ENCODE peak calls at places on chromosome 17, in six cellular contexts. H is transverse colon, B is Peyer's patch, M is stomach, P is ovary, C is tibial nerve. Y is an unnamed sample.

GRCh38 chr17:38673714-38674012 is 1.1 kb downstream of the EPOP start:
- DNase-seq in P (peak; percentile 44), M (peak; percentile 27), H (no peak), B (peak; percentile 27), C (no peak), Y (no peak)

GRCh38 chr17:12928736-12929135 is 89.1 kb downstream of the ELAC2 start:
- DNase-seq in P (no peak), H (no peak), B (no peak), M (no peak), C (no peak), Y (no peak)

GRCh38 chr17:35766903-35767510 is 6.3 kb downstream of the C17orf50 start:
- DNase-seq in H (no peak), M (peak; percentile 59), B (no peak), C (no peak), P (no peak), Y (no peak)

GRCh38 chr17:2433696-2434095 is 32.8 kb upstream of the MNT start:
- DNase-seq in P (no peak), M (no peak), C (no peak), H (no peak), B (no peak), Y (no peak)

GRCh38 chr17:4947411-4948165 is 742 bp downstream of the PFN1 start:
- DNase-seq in H (peak; percentile 81), B (peak; percentile 64), P (peak; percentile 69), M (peak; percentile 70), C (peak; percentile 32), Y (peak; percentile 60)

GRCh38 chr17:62091804-62092203 is 26.7 kb upstream of the MED13 start:
- DNase-seq in M (no peak), P (no peak), B (no peak), H (no peak), C (no peak), Y (no peak)

GRCh38 chr17:36468903-36469635 is 17.4 kb upstream of the ZNHIT3 start:
- DNase-seq in C (no peak), P (no peak), B (no peak), H (no peak), M (no peak), Y (no peak)

GRCh38 chr17:8430966-8431365 is 4.7 kb upstream of the NDEL1 start:
- DNase-seq in H (no peak), M (no peak), C (no peak), P (peak; percentile 55), B (no peak), Y (peak; percentile 69)

GRCh38 chr17:40343126-40344119 is 21.1 kb downstream of the GJD3 start:
- DNase-seq in C (no peak), H (peak; percentile 32), P (peak; percentile 58), B (peak; percentile 40), M (no peak), Y (no peak)

GRCh38 chr17:75843577-75844529 is at the start of gene UNC13D:
- DNase-seq in P (no peak), M (peak; percentile 58), C (no peak), H (peak; percentile 55), B (peak; percentile 81), Y (no peak)

GRCh38 chr17:78581304-78581703 is 4.1 kb upstream of the DNAH17 start:
- DNase-seq in P (no peak), B (no peak), M (no peak), C (no peak), H (no peak), Y (no peak)

GRCh38 chr17:37766951-37767350 is 22.1 kb upstream of the HNF1B start:
- DNase-seq in B (no peak), P (no peak), H (no peak), C (no peak), M (no peak), Y (no peak)

GRCh38 chr17:28727727-28728363 is 743 bp upstream of the NEK8 start:
- DNase-seq in B (peak; percentile 87), P (peak; percentile 57), C (no peak), H (peak; percentile 83), M (peak; percentile 72), Y (peak; percentile 49)
- TF ChIP-seq CTCF in B (peak; percentile 37), P (peak; percentile 16), C (no peak), H (peak; percentile 47), M (no peak), Y (peak; percentile 38)

GRCh38 chr17:44092051-44092450 is 21.5 kb downstream of the G6PC3 start:
- DNase-seq in B (no peak), P (no peak), M (no peak), H (no peak), C (no peak), Y (no peak)
- TF ChIP-seq POLR2A in B (no peak), P (no peak), M (no peak), H (no peak), C (no peak), Y (no peak)

GRCh38 chr17:64152428-64153125 is 22.6 kb upstream of the ERN1 start:
- DNase-seq in B (no peak), C (no peak), M (no peak), H (no peak), P (no peak), Y (no peak)

GRCh38 chr17:64151016-64151368 is 21.0 kb upstream of the ERN1 start:
- DNase-seq in H (no peak), B (no peak), M (no peak), C (no peak), P (no peak), Y (no peak)

GRCh38 chr17:64149196-64149595 is 19.3 kb upstream of the ERN1 start:
- DNase-seq in B (no peak), M (no peak), P (no peak), C (no peak), H (no peak), Y (no peak)

GRCh38 chr17:64148699-64149098 is 18.8 kb upstream of the ERN1 start:
- DNase-seq in M (peak; percentile 41), C (no peak), P (no peak), B (no peak), H (no peak), Y (peak; percentile 40)

DNA sequence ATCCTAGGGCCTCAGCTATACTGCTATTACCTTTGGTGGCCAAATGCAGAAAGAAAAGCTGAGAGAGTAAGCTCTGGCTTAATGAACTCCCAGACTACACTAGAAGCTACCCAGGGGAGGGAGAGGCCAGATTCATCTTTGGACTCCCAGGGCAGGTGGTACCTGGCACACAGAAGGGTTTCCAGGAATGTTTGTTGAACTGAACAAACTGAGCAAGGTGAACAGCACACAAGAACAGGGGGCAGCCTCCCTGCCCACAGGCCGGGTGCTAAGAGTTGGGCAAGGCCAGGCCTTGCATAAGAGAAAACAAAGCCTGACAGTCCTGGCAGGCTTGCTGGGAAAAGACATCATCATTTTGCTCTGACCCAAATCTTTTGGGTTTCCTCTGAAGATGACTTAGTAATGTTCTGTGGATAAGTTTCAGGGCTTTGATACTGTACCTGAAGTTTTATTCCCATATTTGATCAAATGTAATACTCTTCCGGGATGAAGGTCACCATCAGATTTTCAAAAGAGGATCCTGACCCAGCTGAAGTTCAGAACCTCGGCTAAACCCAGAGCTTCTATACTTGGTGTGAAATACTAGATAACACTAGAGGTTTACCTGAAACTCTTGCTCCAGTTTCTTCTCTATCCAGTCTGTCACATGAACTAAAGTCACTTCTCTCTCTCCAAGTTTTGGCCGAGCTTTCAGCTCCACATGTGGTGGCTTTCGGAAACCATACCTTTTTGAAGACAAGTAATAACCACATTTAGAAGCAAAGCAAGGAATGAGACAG is 20.5 kb upstream of the ERN1 start:
- DNase-seq in P (no peak), M (peak; percentile 77), C (no peak), H (no peak), B (no peak), Y (no peak)
- H3K27ac ChIP-seq in P (no peak overlapping the region), M (peak overlapping the region; percentile 97), C (peak overlapping the region; percentile 26), H (peak overlapping the region; percentile 15), B (no peak overlapping the region), Y (peak overlapping the region; percentile 93)

GRCh38 chr17:11268176-11268575 is 27.2 kb downstream of the SHISA6 start:
- DNase-seq in M (no peak), H (no peak), B (no peak), P (no peak), C (no peak), Y (no peak)

GRCh38 chr17:11269210-11269609 is 28.2 kb downstream of the SHISA6 start:
- DNase-seq in B (no peak), P (no peak), H (no peak), C (no peak), M (no peak), Y (no peak)

GRCh38 chr17:11264183-11264871 is 23.3 kb downstream of the SHISA6 start:
- DNase-seq in H (no peak), P (no peak), C (no peak), B (no peak), M (no peak), Y (no peak)
- TF ChIP-seq CTCF in H (peak; percentile 17), P (no peak), C (no peak), B (peak; percentile 29), M (no peak), Y (peak; percentile 24)

GRCh38 chr17:229130-229944 is 47.9 kb upstream of the DOC2B start:
- DNase-seq in P (no peak), H (peak; percentile 2), B (no peak), C (no peak), M (no peak), Y (no peak)
- TF ChIP-seq POLR2A in P (no peak), H (no peak), B (no peak), C (no peak), M (no peak), Y (no peak)

Y was measured in heart left ventricle.